ENCODE peak calls at places on chromosome 15, in eight cellular contexts. X is stimulated activated CD4-positive, alpha-beta T cell treated with anti-CD3 and anti-CD28 coated beads, Interleukin-4, amount 100 ng/mL, for 4 hours; G is OCI-LY7; Z is HT1080; U is stimulated activated CD8-positive, alpha-beta memory T cell treated with anti-CD3 and anti-CD28 coated beads, Interleukin-2, amount 100 ng/mL, for 48 hours; R is GM12891; F is left cardiac atrium; C is activated gamma-delta T cell treated with Interleukin-2 at 50 U/mL for 16 hours. J is an unnamed sample.

GRCh38 chr15:99122831-99123705 is 18.2 kb downstream of the SYNM start:
- DNase-seq in X (no peak), C (no peak), U (no peak), F (no peak), R (no peak), G (no peak), Z (peak; percentile 13), J (no peak)

GRCh38 chr15:90818251-90819210 is 49.9 kb upstream of the FURIN start:
- DNase-seq in F (no peak), G (peak; percentile 86), Z (no peak), X (no peak), U (peak; percentile 49), R (peak; percentile 60), C (no peak), J (peak; percentile 80)

GRCh38 chr15:77180757-77181156 is 109.8 kb upstream of the TSPAN3 start:
- DNase-seq in F (no peak), G (no peak), X (no peak), Z (no peak), U (no peak), C (no peak), R (no peak), J (peak; percentile 28)

GRCh38 chr15:58457466-58457965 is 25.7 kb downstream of the LIPC start:
- DNase-seq in F (no peak), G (no peak), Z (peak; percentile 91), X (no peak), U (no peak), R (peak; percentile 39), C (no peak), J (peak; percentile 85)

GRCh38 chr15:99153026-99153535 is 48.2 kb downstream of the SYNM start:
- DNase-seq in F (no peak), C (no peak), Z (no peak), X (no peak), R (no peak), U (no peak), G (no peak), J (no peak)

GRCh38 chr15:35753486-35753885 is 207.5 kb upstream of the DPH6 start:
- DNase-seq in G (no peak), X (no peak), Z (peak; percentile 49), R (no peak), F (no peak), C (no peak), U (no peak), J (no peak)

GRCh38 chr15:93362203-93362602 is 273.2 kb upstream of the RGMA start:
- DNase-seq in X (no peak), U (no peak), G (no peak), F (no peak), C (no peak), Z (no peak), R (no peak), J (no peak)

GRCh38 chr15:57922780-57923179 is 142.7 kb downstream of the ALDH1A2 start:
- DNase-seq in G (no peak), C (no peak), R (no peak), U (no peak), F (peak; percentile 77), X (no peak), Z (peak; percentile 8), J (no peak)

GRCh38 chr15:34721802-34722795 is 32.7 kb downstream of the GJD2 start:
- DNase-seq in R (no peak), G (no peak), X (no peak), U (no peak), Z (no peak), C (no peak), F (peak; percentile 84), J (no peak)

GRCh38 chr15:92365079-92365478 is 28.6 kb upstream of the ST8SIA2 start:
- DNase-seq in Z (peak; percentile 66), F (no peak), R (no peak), X (no peak), U (no peak), C (no peak), G (no peak), J (peak; percentile 88)

GRCh38 chr15:60006203-60006782 is 2.2 kb downstream of the FOXB1 start:
- DNase-seq in U (peak; percentile 57), F (no peak), G (no peak), C (peak; percentile 35), X (peak; percentile 60), R (no peak), Z (peak; percentile 75), J (no peak)

GRCh38 chr15:75170711-75171341 is 30.9 kb upstream of the C15orf39 start:
- DNase-seq in X (no peak), F (no peak), G (no peak), C (no peak), Z (peak; percentile 68), R (no peak), U (no peak), J (no peak)

GRCh38 chr15:44289352-44289790 is 852 bp downstream of the GOLM2 start:
- DNase-seq in Z (no peak), R (no peak), X (no peak), U (no peak), G (peak; percentile 23), C (no peak), F (no peak), J (no peak)

GRCh38 chr15:89077750-89078149 is 10.5 kb upstream of the ABHD2 start:
- DNase-seq in Z (no peak), F (no peak), C (no peak), X (no peak), G (no peak), U (no peak), R (no peak), J (no peak)

GRCh38 chr15:100093211-100094126 is 248.3 kb downstream of the ADAMTS17 start:
- DNase-seq in Z (peak; percentile 16), C (no peak), G (no peak), F (no peak), R (no peak), X (no peak), U (no peak), J (no peak)

GRCh38 chr15:67031321-67031720 is 34.1 kb upstream of the SMAD3 start:
- DNase-seq in U (no peak), C (no peak), G (no peak), F (no peak), X (no peak), Z (no peak), R (no peak), J (no peak)

GRCh38 chr15:56148099-56148498 is 95.6 kb downstream of the RFX7 start:
- DNase-seq in Z (no peak), C (no peak), X (no peak), G (no peak), R (no peak), F (no peak), U (no peak), J (no peak)